ENCODE peak calls at places on chromosome 22, in six cellular contexts. One of them, this sample, is unnamed.

GRCh38 chr22:41574847-41575381 is 14.1 kb downstream of the CSDC2 start:
- DNase-seq in IMR-90: peak; percentile 19
- DNase-seq in mesendoderm: no peak
- DNase-seq in H1: no peak
- DNase-seq in mesenchymal stem cell: no peak
- DNase-seq in neuronal stem cell: no peak
- DNase-seq in this sample: no peak

GRCh38 chr22:49179886-49180682 is 647.6 kb downstream of the BRD1 start:
- DNase-seq in mesendoderm: no peak
- DNase-seq in IMR-90: no peak
- DNase-seq in neuronal stem cell: no peak
- DNase-seq in mesenchymal stem cell: no peak
- DNase-seq in H1: no peak
- DNase-seq in this sample: no peak

GRCh38 chr22:39519681-39520053 is 695 bp upstream of the ATF4 start:
- DNase-seq in mesenchymal stem cell: peak; percentile 77
- DNase-seq in neuronal stem cell: no peak
- DNase-seq in H1: no peak
- DNase-seq in mesendoderm: peak; percentile 89
- DNase-seq in IMR-90: no peak
- DNase-seq in this sample: peak; percentile 65

GRCh38 chr22:38754247-38755154 is 1.3 kb downstream of the SUN2 start:
- DNase-seq in mesenchymal stem cell: peak; percentile 51
- DNase-seq in neuronal stem cell: no peak
- DNase-seq in mesendoderm: peak; percentile 70
- DNase-seq in H1: peak; percentile 60
- DNase-seq in IMR-90: peak; percentile 43
- DNase-seq in this sample: peak; percentile 76

GRCh38 chr22:32407332-32407731 is 4.7 kb downstream of the RTCB start:
- DNase-seq in mesendoderm: no peak
- DNase-seq in mesenchymal stem cell: no peak
- DNase-seq in H1: no peak
- DNase-seq in neuronal stem cell: no peak
- DNase-seq in IMR-90: no peak
- DNase-seq in this sample: no peak

GRCh38 chr22:25282671-25283561 is 63.5 kb downstream of the CRYBB2 start:
- DNase-seq in mesenchymal stem cell: no peak
- DNase-seq in neuronal stem cell: peak; percentile 18
- DNase-seq in mesendoderm: peak; percentile 89
- DNase-seq in H1: peak; percentile 78
- DNase-seq in IMR-90: no peak
- DNase-seq in this sample: peak; percentile 78

GRCh38 chr22:25064894-25065560 is 112.5 kb downstream of the KIAA1671 start:
- DNase-seq in mesenchymal stem cell: no peak
- DNase-seq in IMR-90: no peak
- DNase-seq in neuronal stem cell: no peak
- DNase-seq in mesendoderm: peak; percentile 53
- DNase-seq in H1: no peak
- DNase-seq in this sample: no peak

GRCh38 chr22:38967451-38968450 is 10.3 kb downstream of the APOBEC3A start:
- DNase-seq in H1: no peak
- DNase-seq in neuronal stem cell: no peak
- DNase-seq in mesenchymal stem cell: no peak
- DNase-seq in IMR-90: no peak
- DNase-seq in mesendoderm: no peak
- DNase-seq in this sample: no peak

GRCh38 chr22:23256986-23257888 is 76.9 kb downstream of the BCR start:
- DNase-seq in mesenchymal stem cell: peak; percentile 22
- DNase-seq in H1: no peak
- DNase-seq in neuronal stem cell: no peak
- DNase-seq in mesendoderm: no peak
- DNase-seq in IMR-90: no peak
- DNase-seq in this sample: no peak

GRCh38 chr22:49964493-49965290 is 4.1 kb downstream of the PIM3 start:
- DNase-seq in H1: peak; percentile 51
- DNase-seq in mesenchymal stem cell: no peak
- DNase-seq in mesendoderm: no peak
- DNase-seq in IMR-90: no peak
- DNase-seq in neuronal stem cell: no peak
- DNase-seq in this sample: peak; percentile 23

GRCh38 chr22:43179911-43180195 is 7.1 kb downstream of the TTLL12 start:
- DNase-seq in mesendoderm: no peak
- DNase-seq in mesenchymal stem cell: no peak
- DNase-seq in H1: no peak
- DNase-seq in IMR-90: no peak
- DNase-seq in neuronal stem cell: no peak
- DNase-seq in this sample: no peak

GRCh38 chr22:41347066-41347859 is 34.5 kb upstream of the TEF start:
- DNase-seq in neuronal stem cell: no peak
- DNase-seq in mesenchymal stem cell: no peak
- DNase-seq in mesendoderm: no peak
- DNase-seq in IMR-90: no peak
- DNase-seq in H1: no peak
- DNase-seq in this sample: no peak

GRCh38 chr22:50432131-50432870 is 42.5 kb downstream of the SBF1 start:
- DNase-seq in mesenchymal stem cell: no peak
- DNase-seq in neuronal stem cell: no peak
- DNase-seq in H1: no peak
- DNase-seq in mesendoderm: no peak
- DNase-seq in IMR-90: no peak
- DNase-seq in this sample: no peak

GRCh38 chr22:40678493-40679248 is 613 bp upstream of the MCHR1 start:
- DNase-seq in IMR-90: no peak
- DNase-seq in mesendoderm: no peak
- DNase-seq in H1: no peak
- DNase-seq in neuronal stem cell: no peak
- DNase-seq in mesenchymal stem cell: no peak
- DNase-seq in this sample: no peak

GRCh38 chr22:25202290-25202921 is 2.7 kb downstream of the CRYBB3 start:
- DNase-seq in H1: peak; percentile 89
- DNase-seq in mesendoderm: peak; percentile 78
- DNase-seq in IMR-90: peak; percentile 43
- DNase-seq in neuronal stem cell: peak; percentile 71
- DNase-seq in mesenchymal stem cell: peak; percentile 60
- DNase-seq in this sample: peak; percentile 82

GRCh38 chr22:33785283-33785991 is 134.8 kb downstream of the LARGE1 start:
- DNase-seq in mesendoderm: no peak
- DNase-seq in IMR-90: peak; percentile 88
- DNase-seq in mesenchymal stem cell: peak; percentile 89
- DNase-seq in H1: no peak
- DNase-seq in neuronal stem cell: no peak
- DNase-seq in this sample: no peak

GRCh38 chr22:49673048-49673447 is 154.6 kb downstream of the BRD1 start:
- DNase-seq in H1: peak; percentile 40
- DNase-seq in mesendoderm: no peak
- DNase-seq in mesenchymal stem cell: no peak
- DNase-seq in neuronal stem cell: no peak
- DNase-seq in IMR-90: no peak
- DNase-seq in this sample: no peak

GRCh38 chr22:37626144-37626543 is 13.3 kb upstream of the SH3BP1 start:
- DNase-seq in mesenchymal stem cell: no peak
- DNase-seq in IMR-90: peak; percentile 43
- DNase-seq in neuronal stem cell: no peak
- DNase-seq in mesendoderm: no peak
- DNase-seq in H1: no peak
- DNase-seq in this sample: no peak

GRCh38 chr22:48629631-48630443 is 1197.8 kb downstream of the BRD1 start:
- DNase-seq in mesendoderm: no peak
- DNase-seq in mesenchymal stem cell: no peak
- DNase-seq in H1: no peak
- DNase-seq in IMR-90: no peak
- DNase-seq in neuronal stem cell: no peak
- DNase-seq in this sample: no peak

GRCh38 chr22:21571679-21572078 is 4.2 kb downstream of the UBE2L3 start:
- DNase-seq in H1: no peak
- DNase-seq in IMR-90: no peak
- DNase-seq in neuronal stem cell: no peak
- DNase-seq in mesendoderm: no peak
- DNase-seq in mesenchymal stem cell: no peak
- DNase-seq in this sample: no peak

GRCh38 chr22:35195821-35196220 is 61.5 kb upstream of the HMGXB4 start:
- DNase-seq in mesendoderm: no peak
- DNase-seq in H1: no peak
- DNase-seq in neuronal stem cell: no peak
- DNase-seq in mesenchymal stem cell: no peak
- DNase-seq in IMR-90: no peak
- DNase-seq in this sample: no peak

GRCh38 chr22:20508815-20509271 is 1.4 kb downstream of the MED15 start:
- DNase-seq in mesendoderm: no peak
- DNase-seq in mesenchymal stem cell: no peak
- DNase-seq in H1: no peak
- DNase-seq in IMR-90: no peak
- DNase-seq in neuronal stem cell: no peak
- DNase-seq in this sample: no peak
- H4K8ac ChIP-seq in mesendoderm: no peak overlapping the region
- H4K8ac ChIP-seq in mesenchymal stem cell: peak overlapping the region; percentile 1
- H4K8ac ChIP-seq in H1: no peak overlapping the region
- H4K8ac ChIP-seq in IMR-90: peak overlapping the region; percentile 91
- H4K8ac ChIP-seq in neuronal stem cell: no peak overlapping the region
- H4K8ac ChIP-seq in this sample: no peak overlapping the region

GRCh38 chr22:46456818-46457163 is 80.6 kb downstream of the CELSR1 start:
- DNase-seq in mesendoderm: no peak
- DNase-seq in mesenchymal stem cell: no peak
- DNase-seq in H1: no peak
- DNase-seq in neuronal stem cell: no peak
- DNase-seq in IMR-90: no peak
- DNase-seq in this sample: no peak
- H3K4me2 ChIP-seq in mesendoderm: no peak overlapping the region
- H3K4me2 ChIP-seq in mesenchymal stem cell: no peak overlapping the region
- H3K4me2 ChIP-seq in H1: no peak overlapping the region
- H3K4me2 ChIP-seq in neuronal stem cell: no peak overlapping the region
- H3K4me2 ChIP-seq in IMR-90: no peak overlapping the region
- H3K4me2 ChIP-seq in this sample: no peak overlapping the region

DNA sequence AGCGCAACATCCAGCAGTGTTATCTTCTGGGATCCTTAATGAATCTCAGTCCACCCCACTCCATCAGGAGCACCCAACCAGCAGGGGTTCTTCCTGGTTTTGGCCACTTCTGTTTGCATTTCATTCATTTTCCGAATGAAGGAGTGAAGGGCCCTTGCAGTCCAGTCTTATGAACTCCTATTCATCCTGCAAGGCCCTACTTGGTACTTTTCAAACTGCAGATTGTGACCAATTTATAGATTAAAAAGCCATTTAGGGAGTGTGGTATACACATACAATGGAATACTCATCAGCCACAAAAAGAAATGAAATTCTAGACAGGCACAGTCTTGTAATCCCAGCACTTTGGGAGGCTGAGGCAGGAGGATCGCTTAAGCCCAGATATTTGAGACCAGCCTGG is 10.2 kb upstream of the MN1 start:
- DNase-seq in mesendoderm: no peak
- DNase-seq in IMR-90: no peak
- DNase-seq in neuronal stem cell: no peak
- DNase-seq in mesenchymal stem cell: no peak
- DNase-seq in H1: no peak
- DNase-seq in this sample: no peak
- H2BK15ac ChIP-seq in mesendoderm: no peak overlapping the region
- H2BK15ac ChIP-seq in IMR-90: no peak overlapping the region
- H2BK15ac ChIP-seq in neuronal stem cell: no peak overlapping the region
- H2BK15ac ChIP-seq in mesenchymal stem cell: no peak overlapping the region
- H2BK15ac ChIP-seq in H1: no peak overlapping the region
- H2BK15ac ChIP-seq in this sample: no peak overlapping the region

GRCh38 chr22:46457502-46458488 is 79.6 kb downstream of the CELSR1 start:
- DNase-seq in mesenchymal stem cell: peak; percentile 15
- DNase-seq in neuronal stem cell: no peak
- DNase-seq in IMR-90: peak; percentile 64
- DNase-seq in mesendoderm: peak; percentile 32
- DNase-seq in H1: no peak
- DNase-seq in this sample: no peak

GRCh38 chr22:46460835-46461234 is 76.6 kb downstream of the CELSR1 start:
- DNase-seq in H1: no peak
- DNase-seq in IMR-90: no peak
- DNase-seq in mesenchymal stem cell: no peak
- DNase-seq in neuronal stem cell: no peak
- DNase-seq in mesendoderm: no peak
- DNase-seq in this sample: no peak

GRCh38 chr22:46459347-46460065 is 77.9 kb downstream of the CELSR1 start:
- DNase-seq in IMR-90: no peak
- DNase-seq in neuronal stem cell: no peak
- DNase-seq in H1: no peak
- DNase-seq in mesendoderm: no peak
- DNase-seq in mesenchymal stem cell: no peak
- DNase-seq in this sample: no peak

GRCh38 chr22:46455453-46455852 is 82.0 kb downstream of the CELSR1 start:
- DNase-seq in H1: no peak
- DNase-seq in mesendoderm: no peak
- DNase-seq in neuronal stem cell: no peak
- DNase-seq in mesenchymal stem cell: no peak
- DNase-seq in IMR-90: no peak
- DNase-seq in this sample: no peak

DNA sequence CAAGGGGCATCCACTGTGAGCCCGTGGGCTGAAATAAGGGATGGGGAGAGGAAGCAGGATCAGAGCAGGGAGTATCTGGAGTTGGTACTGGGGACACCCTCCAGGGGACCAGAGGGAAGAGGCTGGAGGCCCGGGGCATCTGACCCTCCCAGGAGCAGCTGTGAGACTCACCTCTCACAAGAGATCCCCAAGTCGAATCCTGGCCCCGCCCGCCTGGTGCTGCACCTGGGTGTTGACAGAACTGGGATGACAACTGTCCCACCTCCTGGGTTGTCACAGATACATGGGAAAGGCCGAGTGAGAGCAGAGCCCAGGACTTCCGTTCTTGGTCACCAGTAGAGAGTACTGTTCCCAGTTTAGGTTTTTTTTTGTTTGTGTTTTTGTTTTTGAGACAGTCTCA is 78.9 kb downstream of the CELSR1 start:
- DNase-seq in IMR-90: no peak
- DNase-seq in mesenchymal stem cell: no peak
- DNase-seq in H1: no peak
- DNase-seq in neuronal stem cell: no peak
- DNase-seq in mesendoderm: no peak
- DNase-seq in this sample: no peak
- H4K8ac ChIP-seq in IMR-90: no peak overlapping the region
- H4K8ac ChIP-seq in mesenchymal stem cell: no peak overlapping the region
- H4K8ac ChIP-seq in H1: peak overlapping the region; percentile 40
- H4K8ac ChIP-seq in neuronal stem cell: no peak overlapping the region
- H4K8ac ChIP-seq in mesendoderm: no peak overlapping the region
- H4K8ac ChIP-seq in this sample: no peak overlapping the region

DNA sequence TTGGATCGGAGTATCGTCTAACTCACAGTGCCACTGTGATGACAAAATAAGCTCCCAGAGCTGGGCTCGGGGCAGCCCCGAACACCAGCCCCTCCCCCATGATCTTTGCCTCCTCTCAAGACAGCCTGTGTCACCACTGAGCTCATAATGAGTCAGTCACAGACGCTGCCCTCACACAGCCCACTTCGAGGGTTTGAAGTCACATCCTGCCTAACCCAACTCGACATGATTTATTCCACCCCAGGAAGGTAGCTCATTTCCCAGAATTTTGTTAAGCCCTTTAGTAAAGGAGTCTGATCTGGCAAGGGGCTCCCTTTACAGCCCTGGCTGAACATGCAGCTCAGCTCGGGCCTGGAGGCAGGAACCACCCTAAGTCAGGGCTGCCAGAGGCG is 22.8 kb downstream of the MYH9 start:
- DNase-seq in mesenchymal stem cell: peak; percentile 99
- DNase-seq in neuronal stem cell: no peak
- DNase-seq in H1: no peak
- DNase-seq in IMR-90: peak; percentile 99
- DNase-seq in mesendoderm: peak; percentile 88
- DNase-seq in this sample: no peak
- H3K4me2 ChIP-seq in mesenchymal stem cell: peak overlapping the region; percentile 27
- H3K4me2 ChIP-seq in neuronal stem cell: no peak overlapping the region
- H3K4me2 ChIP-seq in H1: no peak overlapping the region
- H3K4me2 ChIP-seq in IMR-90: peak overlapping the region; percentile 7
- H3K4me2 ChIP-seq in mesendoderm: no peak overlapping the region
- H3K4me2 ChIP-seq in this sample: no peak overlapping the region

GRCh38 chr22:30429887-30430286 is 4.3 kb downstream of the MTFP1 start:
- DNase-seq in IMR-90: no peak
- DNase-seq in mesenchymal stem cell: no peak
- DNase-seq in neuronal stem cell: no peak
- DNase-seq in H1: no peak
- DNase-seq in mesendoderm: peak; percentile 13
- DNase-seq in this sample: peak; percentile 43
- H2BK15ac ChIP-seq in IMR-90: no peak overlapping the region
- H2BK15ac ChIP-seq in mesenchymal stem cell: no peak overlapping the region
- H2BK15ac ChIP-seq in neuronal stem cell: no peak overlapping the region
- H2BK15ac ChIP-seq in H1: peak overlapping the region; percentile 29
- H2BK15ac ChIP-seq in mesendoderm: no peak overlapping the region
- H2BK15ac ChIP-seq in this sample: no peak overlapping the region